ENCODE peak calls at places on chromosomes 12 and 14, in seven cellular contexts. H is stimulated activated CD4-positive, alpha-beta T cell treated with anti-CD3 and anti-CD28 coated beads, TNF-alpha, amount 100 ng/mL, for 48 hours; C is tibial artery; V is ovary; B is lung microvascular endothelial cell; X is stimulated activated CD8-positive, alpha-beta memory T cell treated with anti-CD3 and anti-CD28 coated beads, Interleukin-2, amount 100 ng/mL, for 1 hour; T is RWPE1. K is an unnamed sample.

GRCh38 chr14:97185186-97185585 is 388.0 kb downstream of the VRK1 start:
- DNase-seq in H (no peak), C (no peak), V (no peak), B (no peak), X (no peak), T (peak; percentile 13), K (no peak)

GRCh38 chr12:79934309-79935020 is 432 bp downstream of the PPP1R12A start:
- DNase-seq in H (peak; percentile 21), C (peak; percentile 42), V (peak; percentile 74), B (peak; percentile 61), X (no peak), T (peak; percentile 24), K (peak; percentile 85)

GRCh38 chr14:24139272-24139934 is 2.0 kb downstream of the EMC9 start:
- DNase-seq in H (no peak), C (no peak), V (no peak), B (no peak), X (no peak), T (no peak), K (no peak)

GRCh38 chr14:103058209-103059055 is 1.1 kb upstream of the CDC42BPB start:
- DNase-seq in H (no peak), C (no peak), V (no peak), B (peak; percentile 34), X (no peak), T (no peak), K (peak; percentile 74)

GRCh38 chr14:78697341-78697740 is 527.2 kb downstream of the NRXN3 start:
- DNase-seq in H (no peak), C (no peak), V (no peak), B (peak; percentile 24), X (no peak), T (peak; percentile 29), K (no peak)

GRCh38 chr14:104929268-104930230 is 4.9 kb downstream of the PLD4 start:
- DNase-seq in H (no peak), C (no peak), V (no peak), B (no peak), X (no peak), T (no peak), K (no peak)

GRCh38 chr12:8011331-8011730 is 21.2 kb upstream of the FOXJ2 start:
- DNase-seq in H (no peak), C (no peak), V (no peak), B (no peak), X (no peak), T (peak; percentile 61), K (no peak)

GRCh38 chr14:97524579-97525319 is 727.6 kb downstream of the VRK1 start:
- DNase-seq in H (no peak), C (no peak), V (no peak), B (no peak), X (no peak), T (no peak), K (no peak)

GRCh38 chr14:53354331-53354730 is 201.2 kb upstream of the DDHD1 start:
- DNase-seq in H (no peak), C (no peak), V (no peak), B (no peak), X (no peak), T (no peak), K (no peak)

GRCh38 chr12:116861331-116861730 is 19.9 kb downstream of the HRK start:
- DNase-seq in H (no peak), C (peak; percentile 29), V (peak; percentile 58), B (peak; percentile 32), X (no peak), T (no peak), K (no peak)

GRCh38 chr12:87425942-87426554 is 603.2 kb downstream of the C12orf50 start:
- DNase-seq in H (no peak), C (no peak), V (no peak), B (no peak), X (no peak), T (no peak), K (no peak)

GRCh38 chr14:67943947-67944346 is 124.4 kb downstream of the RAD51B start:
- DNase-seq in H (no peak), C (peak; percentile 78), V (peak; percentile 62), B (peak; percentile 87), X (no peak), T (peak; percentile 50), K (peak; percentile 94)

GRCh38 chr12:83710851-83711250 is 1024.1 kb downstream of the TMTC2 start:
- DNase-seq in H (no peak), C (no peak), V (no peak), B (no peak), X (no peak), T (no peak), K (no peak)

GRCh38 chr12:54419088-54419887 is at the start of gene ITGA5:
- DNase-seq in H (no peak), C (peak; percentile 86), V (peak; percentile 85), B (peak; percentile 81), X (no peak), T (peak; percentile 93), K (peak; percentile 96)

GRCh38 chr12:53324113-53324778 is 2.8 kb upstream of the AAAS start:
- DNase-seq in H (no peak), C (no peak), V (peak; percentile 48), B (no peak), X (peak; percentile 34), T (no peak), K (no peak)

GRCh38 chr12:16542586-16542985 is 63.4 kb downstream of the LMO3 start:
- DNase-seq in H (no peak), C (no peak), V (no peak), B (no peak), X (no peak), T (no peak), K (no peak)

GRCh38 chr14:77003960-77004710 is 24.4 kb downstream of the IRF2BPL start:
- DNase-seq in H (no peak), C (no peak), V (no peak), B (no peak), X (no peak), T (no peak), K (no peak)

GRCh38 chr12:51160814-51161459 is 12.0 kb downstream of the TFCP2 start:
- DNase-seq in H (no peak), C (no peak), V (no peak), B (no peak), X (no peak), T (no peak), K (no peak)